ENCODE peak calls at places on chromosomes 2 and 18, in eight cellular contexts. T is activated T-cell treated with anti-CD3 and anti-CD28 coated beads for 1 hour; Y is Calu3; N is NCI-H446 treated with DMSO at 0.1 percent for 48 hours; G is Kasumi-1; D is brain microvascular endothelial cell; C is activated naive CD4-positive, alpha-beta T cell; F is psoas muscle. U is an unnamed sample.

GRCh38 chr18:62281684-62282083 is 43.4 kb upstream of the TNFRSF11A start:
- DNase-seq in Y (no peak), D (peak), N (peak), T (no peak), F (no peak), C (no peak), G (peak), U (no peak)

GRCh38 chr2:39325966-39326365 is 82.2 kb upstream of the CDKL4 start:
- DNase-seq in D (peak), T (no peak), N (no peak), F (no peak), C (no peak), G (no peak), Y (no peak), U (no peak)

GRCh38 chr18:65753520-65753919 is 2.7 kb downstream of the CDH7 start:
- DNase-seq in G (peak), C (no peak), Y (peak), D (no peak), F (no peak), N (peak), T (no peak), U (no peak)

GRCh38 chr2:11710632-11711381 is 35.6 kb upstream of the LPIN1 start:
- DNase-seq in C (no peak), N (peak), T (no peak), D (no peak), G (no peak), F (no peak), Y (peak), U (no peak)

GRCh38 chr2:134679294-134679693 is 39.5 kb downstream of the TMEM163 start:
- DNase-seq in D (no peak), N (no peak), G (no peak), F (no peak), C (no peak), T (no peak), Y (no peak), U (no peak)

GRCh38 chr2:172449916-172450550 is 22.6 kb downstream of the ITGA6 start:
- DNase-seq in T (no peak), C (no peak), G (no peak), D (no peak), F (no peak), N (no peak), Y (no peak), U (no peak)

GRCh38 chr2:9419558-9419957 is 3.8 kb downstream of the ITGB1BP1 start:
- DNase-seq in C (no peak), N (no peak), F (no peak), D (no peak), T (no peak), G (no peak), Y (no peak), U (no peak)

GRCh38 chr2:132725716-132726115 is 55.7 kb upstream of the LYPD1 start:
- DNase-seq in Y (no peak), G (no peak), D (no peak), N (no peak), F (no peak), T (no peak), C (no peak), U (no peak)

GRCh38 chr2:129802290-129802689 is 177.2 kb upstream of the RAB6C start:
- DNase-seq in N (no peak), Y (no peak), D (no peak), C (no peak), T (no peak), F (no peak), G (no peak), U (no peak)

GRCh38 chr18:58226476-58226875 is 182.4 kb downstream of the NEDD4L start:
- DNase-seq in F (no peak), N (no peak), T (no peak), G (peak), Y (no peak), C (no peak), D (no peak), U (no peak)

GRCh38 chr2:173410579-173410978 is 55.9 kb downstream of the CDCA7 start:
- DNase-seq in F (no peak), N (no peak), T (no peak), C (no peak), Y (no peak), G (no peak), D (no peak), U (no peak)

GRCh38 chr2:168256448-168256847 is 9.1 kb upstream of the STK39 start:
- DNase-seq in C (no peak), D (no peak), T (no peak), F (no peak), G (no peak), Y (no peak), N (no peak), U (no peak)

GRCh38 chr2:196249171-196249570 is 77.8 kb upstream of the STK17B start:
- DNase-seq in C (no peak), N (no peak), Y (no peak), G (no peak), D (no peak), F (no peak), T (no peak), U (no peak)

GRCh38 chr18:37578182-37578678 is 12.6 kb upstream of the CELF4 start:
- DNase-seq in G (no peak), Y (no peak), T (no peak), D (no peak), N (no peak), C (no peak), F (no peak), U (no peak)

GRCh38 chr2:223921204-223921603 is 23.9 kb downstream of the WDFY1 start:
- DNase-seq in C (no peak), T (no peak), D (no peak), F (no peak), N (no peak), G (no peak), Y (no peak), U (no peak)

GRCh38 chr2:240129731-240130392 is 6.2 kb downstream of the COPS9 start:
- DNase-seq in T (no peak), N (no peak), F (no peak), G (no peak), D (no peak), C (no peak), Y (no peak), U (peak)

GRCh38 chr18:41073372-41073954 is 881.6 kb upstream of the PIK3C3 start:
- DNase-seq in T (no peak), Y (no peak), N (no peak), F (no peak), C (no peak), G (no peak), D (peak), U (no peak)

GRCh38 chr2:75146903-75147332 is 52.4 kb downstream of the TACR1 start:
- DNase-seq in C (no peak), D (no peak), F (no peak), N (no peak), G (no peak), Y (no peak), T (no peak), U (no peak)

GRCh38 chr2:206443735-206444527 is 599 bp downstream of the ADAM23 start:
- DNase-seq in T (no peak), N (no peak), Y (peak), F (peak), G (no peak), C (no peak), D (peak), U (peak)

GRCh38 chr2:26572589-26572988 is 68.6 kb downstream of the CIB4 start:
- DNase-seq in D (no peak), T (no peak), F (no peak), N (no peak), Y (no peak), C (no peak), G (no peak), U (no peak)

GRCh38 chr2:46315103-46315890 is 18.1 kb downstream of the EPAS1 start:
- DNase-seq in G (peak), Y (peak), N (no peak), T (no peak), F (peak), C (no peak), D (peak), U (peak)

GRCh38 chr2:165307317-165307716 is 68.1 kb downstream of the SCN2A start:
- DNase-seq in F (no peak), D (no peak), G (no peak), C (no peak), Y (no peak), N (no peak), T (no peak), U (no peak)

GRCh38 chr2:11488809-11489208 is 22.8 kb upstream of the E2F6 start:
- DNase-seq in F (no peak), N (no peak), G (no peak), C (no peak), D (no peak), Y (no peak), T (no peak), U (no peak)

GRCh38 chr18:38256366-38256765 is 690.8 kb upstream of the CELF4 start:
- DNase-seq in D (peak), N (no peak), F (no peak), T (no peak), C (no peak), G (no peak), Y (no peak), U (no peak)

GRCh38 chr18:33720133-33720532 is 142.1 kb downstream of the ASXL3 start:
- DNase-seq in F (no peak), Y (no peak), C (no peak), T (no peak), N (peak), G (no peak), D (peak), U (no peak)

GRCh38 chr2:222982909-222983265 is 69.1 kb upstream of the KCNE4 start:
- DNase-seq in T (no peak), C (no peak), G (no peak), F (no peak), Y (no peak), N (no peak), D (no peak), U (no peak)

GRCh38 chr18:33183136-33183535 is 257.4 kb downstream of the CCDC178 start:
- DNase-seq in C (no peak), D (no peak), Y (no peak), G (no peak), N (no peak), T (no peak), F (no peak), U (no peak)